ENCODE peak calls at places on chromosome 10, in nine cellular contexts. One of them, this sample, is unnamed.

GRCh38 chr10:132610071-132610701 is 72.6 kb downstream of the INPP5A start:
- DNase-seq in BJ: no peak
- DNase-seq in PC-3: no peak
- DNase-seq in fibroblast of pulmonary artery: no peak
- DNase-seq in stomach: no peak
- DNase-seq in heart left ventricle: no peak
- DNase-seq in testis: no peak
- DNase-seq in GM23338: no peak
- DNase-seq in choroid plexus epithelial cell: no peak
- DNase-seq in this sample: peak

GRCh38 chr10:26335574-26336093 is 102.5 kb upstream of the APBB1IP start:
- DNase-seq in BJ: no peak
- DNase-seq in PC-3: no peak
- DNase-seq in fibroblast of pulmonary artery: no peak
- DNase-seq in stomach: no peak
- DNase-seq in heart left ventricle: no peak
- DNase-seq in testis: no peak
- DNase-seq in GM23338: no peak
- DNase-seq in choroid plexus epithelial cell: no peak
- DNase-seq in this sample: no peak

GRCh38 chr10:132516771-132517725 is 20.5 kb upstream of the INPP5A start:
- DNase-seq in BJ: peak
- DNase-seq in PC-3: peak
- DNase-seq in fibroblast of pulmonary artery: peak
- DNase-seq in stomach: peak
- DNase-seq in heart left ventricle: peak
- DNase-seq in testis: peak
- DNase-seq in GM23338: peak
- DNase-seq in choroid plexus epithelial cell: peak
- DNase-seq in this sample: peak

GRCh38 chr10:75972494-75973276 is 541.3 kb downstream of the LRMDA start:
- DNase-seq in BJ: no peak
- DNase-seq in PC-3: peak
- DNase-seq in fibroblast of pulmonary artery: peak
- DNase-seq in stomach: no peak
- DNase-seq in heart left ventricle: no peak
- DNase-seq in testis: no peak
- DNase-seq in GM23338: no peak
- DNase-seq in choroid plexus epithelial cell: peak
- DNase-seq in this sample: no peak

GRCh38 chr10:16441106-16441850 is 4.5 kb downstream of the PTER start:
- DNase-seq in BJ: no peak
- DNase-seq in PC-3: peak
- DNase-seq in fibroblast of pulmonary artery: peak
- DNase-seq in stomach: no peak
- DNase-seq in heart left ventricle: no peak
- DNase-seq in testis: no peak
- DNase-seq in GM23338: no peak
- DNase-seq in choroid plexus epithelial cell: peak
- DNase-seq in this sample: no peak

GRCh38 chr10:73887038-73888015 is 13.0 kb upstream of the CAMK2G start:
- DNase-seq in BJ: peak
- DNase-seq in PC-3: peak
- DNase-seq in fibroblast of pulmonary artery: peak
- DNase-seq in stomach: peak
- DNase-seq in heart left ventricle: peak
- DNase-seq in testis: peak
- DNase-seq in GM23338: no peak
- DNase-seq in choroid plexus epithelial cell: peak
- DNase-seq in this sample: peak

GRCh38 chr10:78859769-78860168 is 209.0 kb upstream of the ZMIZ1 start:
- DNase-seq in BJ: no peak
- DNase-seq in PC-3: no peak
- DNase-seq in fibroblast of pulmonary artery: no peak
- DNase-seq in stomach: no peak
- DNase-seq in heart left ventricle: no peak
- DNase-seq in testis: no peak
- DNase-seq in GM23338: no peak
- DNase-seq in choroid plexus epithelial cell: no peak
- DNase-seq in this sample: no peak

GRCh38 chr10:43137701-43137970 is 609 bp upstream of the CSGALNACT2 start:
- DNase-seq in BJ: no peak
- DNase-seq in PC-3: peak
- DNase-seq in fibroblast of pulmonary artery: peak
- DNase-seq in stomach: no peak
- DNase-seq in heart left ventricle: peak
- DNase-seq in testis: peak
- DNase-seq in GM23338: peak
- DNase-seq in choroid plexus epithelial cell: peak
- DNase-seq in this sample: peak

GRCh38 chr10:99681553-99681952 is 22.2 kb downstream of the ENTPD7 start:
- DNase-seq in BJ: no peak
- DNase-seq in PC-3: peak
- DNase-seq in fibroblast of pulmonary artery: peak
- DNase-seq in stomach: no peak
- DNase-seq in heart left ventricle: no peak
- DNase-seq in testis: no peak
- DNase-seq in GM23338: no peak
- DNase-seq in choroid plexus epithelial cell: peak
- DNase-seq in this sample: no peak

GRCh38 chr10:4067552-4068254 is 282.7 kb upstream of the KLF6 start:
- DNase-seq in BJ: no peak
- DNase-seq in PC-3: peak
- DNase-seq in fibroblast of pulmonary artery: peak
- DNase-seq in stomach: peak
- DNase-seq in heart left ventricle: no peak
- DNase-seq in testis: no peak
- DNase-seq in GM23338: no peak
- DNase-seq in choroid plexus epithelial cell: no peak
- DNase-seq in this sample: no peak

GRCh38 chr10:60096761-60097513 is 190.6 kb upstream of the CCDC6 start:
- DNase-seq in BJ: no peak
- DNase-seq in PC-3: peak
- DNase-seq in fibroblast of pulmonary artery: no peak
- DNase-seq in stomach: no peak
- DNase-seq in heart left ventricle: no peak
- DNase-seq in testis: no peak
- DNase-seq in GM23338: no peak
- DNase-seq in choroid plexus epithelial cell: no peak
- DNase-seq in this sample: no peak

GRCh38 chr10:72069751-72070501 is 18.4 kb downstream of the SPOCK2 start:
- DNase-seq in BJ: no peak
- DNase-seq in PC-3: no peak
- DNase-seq in fibroblast of pulmonary artery: no peak
- DNase-seq in stomach: no peak
- DNase-seq in heart left ventricle: peak
- DNase-seq in testis: peak
- DNase-seq in GM23338: peak
- DNase-seq in choroid plexus epithelial cell: no peak
- DNase-seq in this sample: peak

GRCh38 chr10:6327906-6328707 is 125.4 kb downstream of the PFKFB3 start:
- DNase-seq in BJ: no peak
- DNase-seq in PC-3: no peak
- DNase-seq in fibroblast of pulmonary artery: no peak
- DNase-seq in stomach: no peak
- DNase-seq in heart left ventricle: no peak
- DNase-seq in testis: no peak
- DNase-seq in GM23338: no peak
- DNase-seq in choroid plexus epithelial cell: no peak
- DNase-seq in this sample: no peak
- H3K4me3 ChIP-seq in BJ: no peak
- H3K4me3 ChIP-seq in PC-3: no peak
- H3K4me3 ChIP-seq in fibroblast of pulmonary artery: no peak
- H3K4me3 ChIP-seq in stomach: no peak
- H3K4me3 ChIP-seq in heart left ventricle: no peak
- H3K4me3 ChIP-seq in testis: no peak
- H3K4me3 ChIP-seq in GM23338: no peak
- H3K4me3 ChIP-seq in choroid plexus epithelial cell: no peak
- H3K4me3 ChIP-seq in this sample: no peak

GRCh38 chr10:125151824-125152634 is 8.3 kb downstream of the CTBP2 start:
- DNase-seq in BJ: no peak
- DNase-seq in PC-3: no peak
- DNase-seq in fibroblast of pulmonary artery: no peak
- DNase-seq in stomach: peak
- DNase-seq in heart left ventricle: peak
- DNase-seq in testis: no peak
- DNase-seq in GM23338: peak
- DNase-seq in choroid plexus epithelial cell: no peak
- DNase-seq in this sample: peak

GRCh38 chr10:125153693-125154490 is 6.5 kb downstream of the CTBP2 start:
- DNase-seq in BJ: peak
- DNase-seq in PC-3: peak
- DNase-seq in fibroblast of pulmonary artery: no peak
- DNase-seq in stomach: peak
- DNase-seq in heart left ventricle: no peak
- DNase-seq in testis: peak
- DNase-seq in GM23338: no peak
- DNase-seq in choroid plexus epithelial cell: no peak
- DNase-seq in this sample: no peak

GRCh38 chr10:125151170-125151823 is 9.1 kb downstream of the CTBP2 start:
- DNase-seq in BJ: no peak
- DNase-seq in PC-3: no peak
- DNase-seq in fibroblast of pulmonary artery: no peak
- DNase-seq in stomach: no peak
- DNase-seq in heart left ventricle: no peak
- DNase-seq in testis: no peak
- DNase-seq in GM23338: no peak
- DNase-seq in choroid plexus epithelial cell: no peak
- DNase-seq in this sample: no peak

GRCh38 chr10:125154529-125154928 is 5.8 kb downstream of the CTBP2 start:
- DNase-seq in BJ: no peak
- DNase-seq in PC-3: no peak
- DNase-seq in fibroblast of pulmonary artery: no peak
- DNase-seq in stomach: no peak
- DNase-seq in heart left ventricle: no peak
- DNase-seq in testis: no peak
- DNase-seq in GM23338: no peak
- DNase-seq in choroid plexus epithelial cell: no peak
- DNase-seq in this sample: no peak

GRCh38 chr10:125152646-125153368 is 7.6 kb downstream of the CTBP2 start:
- DNase-seq in BJ: no peak
- DNase-seq in PC-3: no peak
- DNase-seq in fibroblast of pulmonary artery: no peak
- DNase-seq in stomach: peak
- DNase-seq in heart left ventricle: peak
- DNase-seq in testis: peak
- DNase-seq in GM23338: no peak
- DNase-seq in choroid plexus epithelial cell: peak
- DNase-seq in this sample: no peak
- H3K4me3 ChIP-seq in BJ: no peak
- H3K4me3 ChIP-seq in PC-3: no peak
- H3K4me3 ChIP-seq in fibroblast of pulmonary artery: no peak
- H3K4me3 ChIP-seq in stomach: peak
- H3K4me3 ChIP-seq in heart left ventricle: no peak
- H3K4me3 ChIP-seq in testis: no peak
- H3K4me3 ChIP-seq in GM23338: peak
- H3K4me3 ChIP-seq in choroid plexus epithelial cell: no peak
- H3K4me3 ChIP-seq in this sample: peak

DNA sequence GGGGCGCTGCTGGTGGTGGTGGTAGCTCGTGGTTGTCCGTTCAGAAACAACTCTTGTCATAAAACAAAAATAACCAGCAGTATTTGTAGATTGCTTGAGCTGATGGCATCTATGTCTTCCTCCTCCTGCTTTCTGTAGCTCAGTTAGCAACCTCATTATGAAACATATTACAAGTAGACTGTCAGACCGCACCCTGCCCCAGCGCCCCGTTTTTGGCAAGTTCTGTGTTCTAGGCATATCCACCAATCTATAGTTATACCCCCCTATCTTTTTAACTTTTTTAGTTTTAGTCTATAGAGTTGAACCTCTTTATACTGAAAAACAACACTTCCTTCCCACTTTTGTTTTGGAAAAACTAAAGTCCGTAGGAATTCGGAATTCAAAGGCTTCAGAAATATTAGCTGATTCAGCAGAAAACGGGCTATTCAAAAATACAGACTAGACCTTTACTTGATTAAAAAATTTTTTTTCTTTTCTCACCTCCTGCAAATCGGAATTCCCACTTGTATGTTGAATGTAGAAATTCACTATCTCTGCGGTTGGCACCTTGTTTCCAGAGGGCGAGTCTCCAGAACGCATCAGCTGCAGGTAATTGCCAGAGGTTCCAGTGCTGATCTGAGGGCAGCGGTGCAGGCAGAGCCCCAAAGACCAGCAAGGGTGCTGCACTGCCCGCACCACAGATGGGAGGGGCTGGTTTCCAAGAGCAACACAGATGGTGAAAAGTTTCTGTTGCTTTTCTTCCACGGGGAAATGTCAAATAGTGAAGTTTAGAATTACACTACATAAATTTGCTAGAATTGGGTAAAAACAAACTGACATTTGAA is 2.1 kb upstream of the FZD8 start:
- DNase-seq in BJ: no peak
- DNase-seq in PC-3: no peak
- DNase-seq in fibroblast of pulmonary artery: no peak
- DNase-seq in stomach: no peak
- DNase-seq in heart left ventricle: peak
- DNase-seq in testis: no peak
- DNase-seq in GM23338: peak
- DNase-seq in choroid plexus epithelial cell: peak
- DNase-seq in this sample: peak
- H3K4me3 ChIP-seq in BJ: peak
- H3K4me3 ChIP-seq in PC-3: peak
- H3K4me3 ChIP-seq in fibroblast of pulmonary artery: peak
- H3K4me3 ChIP-seq in stomach: peak
- H3K4me3 ChIP-seq in heart left ventricle: peak
- H3K4me3 ChIP-seq in testis: peak
- H3K4me3 ChIP-seq in GM23338: peak
- H3K4me3 ChIP-seq in choroid plexus epithelial cell: peak
- H3K4me3 ChIP-seq in this sample: peak

DNA sequence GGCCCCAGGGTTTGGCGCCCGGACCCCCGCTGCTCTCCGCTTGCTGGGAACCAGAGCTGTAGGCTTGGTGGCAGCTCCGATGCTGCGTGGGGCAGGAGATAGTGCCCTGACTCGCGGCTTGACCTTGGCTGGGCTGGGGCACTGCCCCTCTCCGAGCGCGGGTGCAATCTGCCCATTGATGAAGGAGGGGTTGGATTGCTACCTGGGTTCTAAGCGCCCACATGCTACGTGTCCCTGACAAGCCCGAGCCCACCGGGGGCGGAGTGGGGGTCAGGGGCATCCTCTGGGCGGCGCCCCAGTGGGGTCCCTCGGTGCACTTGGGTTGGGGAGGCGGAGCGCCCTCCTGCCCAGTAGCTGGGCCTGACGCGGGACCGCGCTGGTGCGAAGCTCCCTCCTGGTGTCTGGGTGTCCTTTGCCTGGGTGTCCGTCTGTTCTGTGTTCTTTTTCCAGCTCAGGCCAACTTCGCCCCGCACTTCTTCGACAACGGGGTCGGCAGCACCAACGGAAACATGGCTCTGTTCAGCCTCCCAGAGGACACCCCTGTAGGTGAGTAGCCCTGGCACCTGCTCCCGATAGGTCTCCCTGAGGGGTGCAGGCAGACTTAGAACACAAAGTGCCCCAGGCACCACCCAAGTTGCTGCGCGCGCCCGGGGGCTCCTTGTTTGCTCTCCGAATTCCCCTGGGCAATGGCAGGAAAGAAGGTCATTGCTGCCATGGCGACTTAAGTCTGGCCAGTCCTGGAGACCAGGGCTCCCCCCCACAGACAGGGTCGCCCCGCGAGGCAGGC is 900 bp downstream of the CDHR1 start:
- DNase-seq in BJ: no peak
- DNase-seq in PC-3: no peak
- DNase-seq in fibroblast of pulmonary artery: no peak
- DNase-seq in stomach: no peak
- DNase-seq in heart left ventricle: no peak
- DNase-seq in testis: no peak
- DNase-seq in GM23338: no peak
- DNase-seq in choroid plexus epithelial cell: no peak
- DNase-seq in this sample: peak
- H3K4me3 ChIP-seq in BJ: no peak
- H3K4me3 ChIP-seq in PC-3: no peak
- H3K4me3 ChIP-seq in fibroblast of pulmonary artery: no peak
- H3K4me3 ChIP-seq in stomach: peak
- H3K4me3 ChIP-seq in heart left ventricle: peak
- H3K4me3 ChIP-seq in testis: peak
- H3K4me3 ChIP-seq in GM23338: peak
- H3K4me3 ChIP-seq in choroid plexus epithelial cell: no peak
- H3K4me3 ChIP-seq in this sample: peak

This sample was measured in H7.